ENCODE peak calls at places on chromosomes 11 and 22, in ten cellular contexts. One of them, this sample, is unnamed.

GRCh38 chr11:34665077-34665835 is 44.4 kb downstream of the EHF start:
- DNase-seq in MV-4-11: peak
- DNase-seq in left ventricle myocardium superior: no peak
- DNase-seq in naive thymus-derived CD8-positive, alpha-beta T cell: no peak
- DNase-seq in GM06990: no peak
- DNase-seq in dorsolateral prefrontal cortex: no peak
- DNase-seq in stimulated activated CD4-positive, alpha-beta T cell treated with anti-CD3 and anti-CD28 coated beads, Interleukin-2, amount 100 ng/mL, for 4 hours: no peak
- DNase-seq in activated T-cell treated with anti-CD3 and anti-CD28 coated beads, Interleukin-2, amount 50 U/mL, for 72 hours: no peak
- DNase-seq in astrocyte of the spinal cord: no peak
- DNase-seq in activated CD4-positive, alpha-beta T cell treated with anti-CD3 and anti-CD28 coated beads, Interleukin-2, amount 10 ng/mL, durations not matched to agents 24 days and 14 days: no peak
- DNase-seq in this sample: no peak

GRCh38 chr11:56705784-56706396 is 7.0 kb downstream of the OR9G1 start:
- DNase-seq in MV-4-11: no peak
- DNase-seq in left ventricle myocardium superior: no peak
- DNase-seq in naive thymus-derived CD8-positive, alpha-beta T cell: no peak
- DNase-seq in GM06990: no peak
- DNase-seq in dorsolateral prefrontal cortex: no peak
- DNase-seq in stimulated activated CD4-positive, alpha-beta T cell treated with anti-CD3 and anti-CD28 coated beads, Interleukin-2, amount 100 ng/mL, for 4 hours: no peak
- DNase-seq in activated T-cell treated with anti-CD3 and anti-CD28 coated beads, Interleukin-2, amount 50 U/mL, for 72 hours: no peak
- DNase-seq in astrocyte of the spinal cord: no peak
- DNase-seq in activated CD4-positive, alpha-beta T cell treated with anti-CD3 and anti-CD28 coated beads, Interleukin-2, amount 10 ng/mL, durations not matched to agents 24 days and 14 days: no peak
- DNase-seq in this sample: no peak

GRCh38 chr11:117281159-117281558 is 10.0 kb upstream of the BACE1-AS start:
- DNase-seq in MV-4-11: no peak
- DNase-seq in left ventricle myocardium superior: no peak
- DNase-seq in naive thymus-derived CD8-positive, alpha-beta T cell: no peak
- DNase-seq in GM06990: no peak
- DNase-seq in dorsolateral prefrontal cortex: no peak
- DNase-seq in stimulated activated CD4-positive, alpha-beta T cell treated with anti-CD3 and anti-CD28 coated beads, Interleukin-2, amount 100 ng/mL, for 4 hours: no peak
- DNase-seq in activated T-cell treated with anti-CD3 and anti-CD28 coated beads, Interleukin-2, amount 50 U/mL, for 72 hours: no peak
- DNase-seq in astrocyte of the spinal cord: peak
- DNase-seq in activated CD4-positive, alpha-beta T cell treated with anti-CD3 and anti-CD28 coated beads, Interleukin-2, amount 10 ng/mL, durations not matched to agents 24 days and 14 days: no peak
- DNase-seq in this sample: peak

GRCh38 chr11:64489831-64490441 is 101.1 kb upstream of the SLC22A12 start:
- DNase-seq in MV-4-11: peak
- DNase-seq in left ventricle myocardium superior: peak
- DNase-seq in naive thymus-derived CD8-positive, alpha-beta T cell: peak
- DNase-seq in GM06990: peak
- DNase-seq in dorsolateral prefrontal cortex: peak
- DNase-seq in stimulated activated CD4-positive, alpha-beta T cell treated with anti-CD3 and anti-CD28 coated beads, Interleukin-2, amount 100 ng/mL, for 4 hours: peak
- DNase-seq in activated T-cell treated with anti-CD3 and anti-CD28 coated beads, Interleukin-2, amount 50 U/mL, for 72 hours: peak
- DNase-seq in astrocyte of the spinal cord: peak
- DNase-seq in activated CD4-positive, alpha-beta T cell treated with anti-CD3 and anti-CD28 coated beads, Interleukin-2, amount 10 ng/mL, durations not matched to agents 24 days and 14 days: peak
- DNase-seq in this sample: peak

GRCh38 chr11:18299724-18300123 is 22.2 kb downstream of the HPS5 start:
- DNase-seq in MV-4-11: peak
- DNase-seq in left ventricle myocardium superior: no peak
- DNase-seq in naive thymus-derived CD8-positive, alpha-beta T cell: no peak
- DNase-seq in GM06990: no peak
- DNase-seq in dorsolateral prefrontal cortex: no peak
- DNase-seq in stimulated activated CD4-positive, alpha-beta T cell treated with anti-CD3 and anti-CD28 coated beads, Interleukin-2, amount 100 ng/mL, for 4 hours: no peak
- DNase-seq in activated T-cell treated with anti-CD3 and anti-CD28 coated beads, Interleukin-2, amount 50 U/mL, for 72 hours: no peak
- DNase-seq in astrocyte of the spinal cord: no peak
- DNase-seq in activated CD4-positive, alpha-beta T cell treated with anti-CD3 and anti-CD28 coated beads, Interleukin-2, amount 10 ng/mL, durations not matched to agents 24 days and 14 days: no peak
- DNase-seq in this sample: no peak

GRCh38 chr22:35732116-35732515 is 14.4 kb downstream of the APOL5 start:
- DNase-seq in MV-4-11: no peak
- DNase-seq in left ventricle myocardium superior: no peak
- DNase-seq in naive thymus-derived CD8-positive, alpha-beta T cell: no peak
- DNase-seq in GM06990: no peak
- DNase-seq in dorsolateral prefrontal cortex: no peak
- DNase-seq in stimulated activated CD4-positive, alpha-beta T cell treated with anti-CD3 and anti-CD28 coated beads, Interleukin-2, amount 100 ng/mL, for 4 hours: no peak
- DNase-seq in activated T-cell treated with anti-CD3 and anti-CD28 coated beads, Interleukin-2, amount 50 U/mL, for 72 hours: no peak
- DNase-seq in astrocyte of the spinal cord: no peak
- DNase-seq in activated CD4-positive, alpha-beta T cell treated with anti-CD3 and anti-CD28 coated beads, Interleukin-2, amount 10 ng/mL, durations not matched to agents 24 days and 14 days: no peak
- DNase-seq in this sample: no peak

GRCh38 chr11:20011294-20011951 is 148.9 kb downstream of the DBX1 start:
- DNase-seq in MV-4-11: no peak
- DNase-seq in left ventricle myocardium superior: no peak
- DNase-seq in naive thymus-derived CD8-positive, alpha-beta T cell: no peak
- DNase-seq in GM06990: no peak
- DNase-seq in dorsolateral prefrontal cortex: no peak
- DNase-seq in stimulated activated CD4-positive, alpha-beta T cell treated with anti-CD3 and anti-CD28 coated beads, Interleukin-2, amount 100 ng/mL, for 4 hours: no peak
- DNase-seq in activated T-cell treated with anti-CD3 and anti-CD28 coated beads, Interleukin-2, amount 50 U/mL, for 72 hours: no peak
- DNase-seq in astrocyte of the spinal cord: no peak
- DNase-seq in activated CD4-positive, alpha-beta T cell treated with anti-CD3 and anti-CD28 coated beads, Interleukin-2, amount 10 ng/mL, durations not matched to agents 24 days and 14 days: no peak
- DNase-seq in this sample: peak

GRCh38 chr11:125724125-125724524 is 22.0 kb upstream of the PATE1 start:
- DNase-seq in MV-4-11: peak
- DNase-seq in left ventricle myocardium superior: no peak
- DNase-seq in naive thymus-derived CD8-positive, alpha-beta T cell: no peak
- DNase-seq in GM06990: no peak
- DNase-seq in dorsolateral prefrontal cortex: no peak
- DNase-seq in stimulated activated CD4-positive, alpha-beta T cell treated with anti-CD3 and anti-CD28 coated beads, Interleukin-2, amount 100 ng/mL, for 4 hours: no peak
- DNase-seq in activated T-cell treated with anti-CD3 and anti-CD28 coated beads, Interleukin-2, amount 50 U/mL, for 72 hours: no peak
- DNase-seq in astrocyte of the spinal cord: no peak
- DNase-seq in activated CD4-positive, alpha-beta T cell treated with anti-CD3 and anti-CD28 coated beads, Interleukin-2, amount 10 ng/mL, durations not matched to agents 24 days and 14 days: no peak
- DNase-seq in this sample: peak

GRCh38 chr22:42615092-42615859 is 593 bp upstream of the POLDIP3 start:
- DNase-seq in MV-4-11: peak
- DNase-seq in left ventricle myocardium superior: peak
- DNase-seq in naive thymus-derived CD8-positive, alpha-beta T cell: peak
- DNase-seq in GM06990: peak
- DNase-seq in dorsolateral prefrontal cortex: peak
- DNase-seq in stimulated activated CD4-positive, alpha-beta T cell treated with anti-CD3 and anti-CD28 coated beads, Interleukin-2, amount 100 ng/mL, for 4 hours: peak
- DNase-seq in activated T-cell treated with anti-CD3 and anti-CD28 coated beads, Interleukin-2, amount 50 U/mL, for 72 hours: peak
- DNase-seq in astrocyte of the spinal cord: peak
- DNase-seq in activated CD4-positive, alpha-beta T cell treated with anti-CD3 and anti-CD28 coated beads, Interleukin-2, amount 10 ng/mL, durations not matched to agents 24 days and 14 days: peak
- DNase-seq in this sample: peak

GRCh38 chr22:45586651-45587405 is 84.1 kb downstream of the FBLN1 start:
- DNase-seq in MV-4-11: no peak
- DNase-seq in left ventricle myocardium superior: peak
- DNase-seq in naive thymus-derived CD8-positive, alpha-beta T cell: no peak
- DNase-seq in GM06990: no peak
- DNase-seq in dorsolateral prefrontal cortex: no peak
- DNase-seq in stimulated activated CD4-positive, alpha-beta T cell treated with anti-CD3 and anti-CD28 coated beads, Interleukin-2, amount 100 ng/mL, for 4 hours: no peak
- DNase-seq in activated T-cell treated with anti-CD3 and anti-CD28 coated beads, Interleukin-2, amount 50 U/mL, for 72 hours: no peak
- DNase-seq in astrocyte of the spinal cord: no peak
- DNase-seq in activated CD4-positive, alpha-beta T cell treated with anti-CD3 and anti-CD28 coated beads, Interleukin-2, amount 10 ng/mL, durations not matched to agents 24 days and 14 days: no peak
- DNase-seq in this sample: no peak